ENCODE peak calls at places on chromosome 18, in eight cellular contexts. One of them, this sample, is unnamed.

GRCh38 chr18:34592961-34593382 is 117.1 kb upstream of the DTNA start:
- DNase-seq in A549: no peak
- DNase-seq in neural progenitor cell: peak; percentile 50
- DNase-seq in hepatocyte: peak; percentile 64
- DNase-seq in GM12878: no peak
- DNase-seq in GM23338: peak; percentile 75
- DNase-seq in PC-3: no peak
- DNase-seq in PC-9: no peak
- DNase-seq in this sample: peak; percentile 80

GRCh38 chr18:79621501-79621900 is 58.1 kb upstream of the CTDP1 start:
- DNase-seq in neural progenitor cell: no peak
- DNase-seq in GM12878: no peak
- DNase-seq in PC-9: no peak
- DNase-seq in GM23338: no peak
- DNase-seq in PC-3: no peak
- DNase-seq in A549: no peak
- DNase-seq in hepatocyte: no peak
- DNase-seq in this sample: no peak

GRCh38 chr18:25039781-25040180 is 312.2 kb downstream of the ZNF521 start:
- DNase-seq in PC-3: no peak
- DNase-seq in PC-9: no peak
- DNase-seq in hepatocyte: no peak
- DNase-seq in GM23338: no peak
- DNase-seq in neural progenitor cell: no peak
- DNase-seq in A549: no peak
- DNase-seq in GM12878: no peak
- DNase-seq in this sample: no peak

GRCh38 chr18:64981915-64982314 is 768.9 kb upstream of the CDH7 start:
- DNase-seq in GM23338: no peak
- DNase-seq in PC-3: no peak
- DNase-seq in neural progenitor cell: no peak
- DNase-seq in GM12878: no peak
- DNase-seq in A549: no peak
- DNase-seq in PC-9: no peak
- DNase-seq in hepatocyte: no peak
- DNase-seq in this sample: no peak

GRCh38 chr18:39959839-39960238 is 1995.2 kb upstream of the PIK3C3 start:
- DNase-seq in GM23338: no peak
- DNase-seq in GM12878: no peak
- DNase-seq in PC-3: peak; percentile 62
- DNase-seq in hepatocyte: no peak
- DNase-seq in A549: no peak
- DNase-seq in neural progenitor cell: no peak
- DNase-seq in PC-9: no peak
- DNase-seq in this sample: peak; percentile 31

GRCh38 chr18:10169064-10169562 is 255.3 kb downstream of the VAPA start:
- DNase-seq in GM23338: no peak
- DNase-seq in A549: no peak
- DNase-seq in neural progenitor cell: no peak
- DNase-seq in PC-3: peak; percentile 62
- DNase-seq in GM12878: no peak
- DNase-seq in hepatocyte: no peak
- DNase-seq in PC-9: no peak
- DNase-seq in this sample: peak; percentile 71

GRCh38 chr18:12008181-12008767 is 27.0 kb downstream of the IMPA2 start:
- DNase-seq in PC-3: no peak
- DNase-seq in GM12878: no peak
- DNase-seq in PC-9: no peak
- DNase-seq in A549: no peak
- DNase-seq in neural progenitor cell: no peak
- DNase-seq in hepatocyte: peak; percentile 69
- DNase-seq in GM23338: no peak
- DNase-seq in this sample: no peak

GRCh38 chr18:74463271-74463670 is 6.2 kb upstream of the DIPK1C start:
- DNase-seq in GM23338: no peak
- DNase-seq in neural progenitor cell: no peak
- DNase-seq in hepatocyte: no peak
- DNase-seq in A549: no peak
- DNase-seq in PC-9: no peak
- DNase-seq in GM12878: no peak
- DNase-seq in PC-3: no peak
- DNase-seq in this sample: no peak

GRCh38 chr18:73136134-73136533 is 268.3 kb upstream of the NETO1 start:
- DNase-seq in hepatocyte: peak; percentile 8
- DNase-seq in A549: no peak
- DNase-seq in neural progenitor cell: peak; percentile 8
- DNase-seq in GM12878: no peak
- DNase-seq in PC-3: peak; percentile 67
- DNase-seq in GM23338: peak; percentile 60
- DNase-seq in PC-9: no peak
- DNase-seq in this sample: peak; percentile 1

GRCh38 chr18:7177131-7177744 is 53.7 kb upstream of the LRRC30 start:
- DNase-seq in hepatocyte: peak; percentile 86
- DNase-seq in neural progenitor cell: peak; percentile 78
- DNase-seq in GM23338: peak; percentile 72
- DNase-seq in A549: peak; percentile 54
- DNase-seq in GM12878: no peak
- DNase-seq in PC-3: peak; percentile 66
- DNase-seq in PC-9: peak; percentile 19
- DNase-seq in this sample: peak; percentile 49

GRCh38 chr18:424071-424868 is 76.2 kb downstream of the COLEC12 start:
- DNase-seq in neural progenitor cell: no peak
- DNase-seq in GM23338: no peak
- DNase-seq in A549: no peak
- DNase-seq in hepatocyte: no peak
- DNase-seq in PC-3: no peak
- DNase-seq in PC-9: no peak
- DNase-seq in GM12878: no peak
- DNase-seq in this sample: no peak

GRCh38 chr18:69567813-69568488 is 167.3 kb downstream of the DOK6 start:
- DNase-seq in hepatocyte: no peak
- DNase-seq in GM23338: peak; percentile 59
- DNase-seq in neural progenitor cell: peak; percentile 25
- DNase-seq in PC-3: peak; percentile 75
- DNase-seq in A549: peak; percentile 16
- DNase-seq in GM12878: no peak
- DNase-seq in PC-9: peak; percentile 4
- DNase-seq in this sample: no peak

GRCh38 chr18:41655074-41655473 is 300.0 kb upstream of the PIK3C3 start:
- DNase-seq in GM23338: no peak
- DNase-seq in PC-9: no peak
- DNase-seq in PC-3: no peak
- DNase-seq in neural progenitor cell: no peak
- DNase-seq in GM12878: no peak
- DNase-seq in hepatocyte: peak; percentile 11
- DNase-seq in A549: no peak
- DNase-seq in this sample: no peak

GRCh38 chr18:4888251-4888650 is 308.8 kb downstream of the AKAIN1 start:
- DNase-seq in PC-9: no peak
- DNase-seq in neural progenitor cell: no peak
- DNase-seq in GM23338: no peak
- DNase-seq in hepatocyte: no peak
- DNase-seq in A549: no peak
- DNase-seq in PC-3: no peak
- DNase-seq in GM12878: no peak
- DNase-seq in this sample: no peak

GRCh38 chr18:21808185-21808584 is 67.6 kb downstream of the MIB1 start:
- DNase-seq in hepatocyte: no peak
- DNase-seq in PC-3: no peak
- DNase-seq in neural progenitor cell: no peak
- DNase-seq in GM23338: no peak
- DNase-seq in GM12878: no peak
- DNase-seq in A549: no peak
- DNase-seq in PC-9: no peak
- DNase-seq in this sample: no peak

GRCh38 chr18:55420665-55420964 is 167.4 kb downstream of the TCF4 start:
- DNase-seq in PC-3: no peak
- DNase-seq in A549: no peak
- DNase-seq in PC-9: no peak
- DNase-seq in neural progenitor cell: no peak
- DNase-seq in GM12878: no peak
- DNase-seq in GM23338: no peak
- DNase-seq in hepatocyte: no peak
- DNase-seq in this sample: no peak

GRCh38 chr18:55419939-55420664 is 167.9 kb downstream of the TCF4 start:
- DNase-seq in PC-9: no peak
- DNase-seq in A549: no peak
- DNase-seq in hepatocyte: no peak
- DNase-seq in GM12878: no peak
- DNase-seq in PC-3: no peak
- DNase-seq in neural progenitor cell: peak; percentile 46
- DNase-seq in GM23338: no peak
- DNase-seq in this sample: peak; percentile 52

GRCh38 chr18:55420977-55421611 is 166.9 kb downstream of the TCF4 start:
- DNase-seq in GM23338: no peak
- DNase-seq in PC-9: no peak
- DNase-seq in hepatocyte: no peak
- DNase-seq in neural progenitor cell: no peak
- DNase-seq in GM12878: no peak
- DNase-seq in A549: no peak
- DNase-seq in PC-3: no peak
- DNase-seq in this sample: no peak

GRCh38 chr18:55422456-55423185 is 165.4 kb downstream of the TCF4 start:
- DNase-seq in PC-3: no peak
- DNase-seq in A549: no peak
- DNase-seq in GM23338: no peak
- DNase-seq in PC-9: no peak
- DNase-seq in neural progenitor cell: no peak
- DNase-seq in GM12878: no peak
- DNase-seq in hepatocyte: no peak
- DNase-seq in this sample: peak; percentile 66

GRCh38 chr18:55421612-55422381 is 166.2 kb downstream of the TCF4 start:
- DNase-seq in GM23338: no peak
- DNase-seq in PC-3: no peak
- DNase-seq in hepatocyte: no peak
- DNase-seq in A549: no peak
- DNase-seq in GM12878: no peak
- DNase-seq in PC-9: no peak
- DNase-seq in neural progenitor cell: no peak
- DNase-seq in this sample: peak; percentile 53
- H3K27ac ChIP-seq in GM23338: no peak overlapping the region
- H3K27ac ChIP-seq in PC-3: no peak overlapping the region
- H3K27ac ChIP-seq in hepatocyte: peak overlapping the region; percentile 12
- H3K27ac ChIP-seq in A549: no peak overlapping the region
- H3K27ac ChIP-seq in GM12878: no peak overlapping the region
- H3K27ac ChIP-seq in PC-9: no peak overlapping the region
- H3K27ac ChIP-seq in neural progenitor cell: peak overlapping the region; percentile 71
- H3K27ac ChIP-seq in this sample: peak overlapping the region; percentile 60

GRCh38 chr18:59067873-59068272 is 71.8 kb upstream of the SEC11C start:
- DNase-seq in PC-3: peak; percentile 56
- DNase-seq in GM12878: no peak
- DNase-seq in PC-9: no peak
- DNase-seq in hepatocyte: peak; percentile 45
- DNase-seq in A549: peak; percentile 59
- DNase-seq in neural progenitor cell: peak; percentile 30
- DNase-seq in GM23338: peak; percentile 73
- DNase-seq in this sample: no peak
- TF ChIP-seq CTCF in PC-3: peak; percentile 74
- TF ChIP-seq CTCF in GM12878: peak; percentile 55
- TF ChIP-seq CTCF in PC-9: peak; percentile 67
- TF ChIP-seq CTCF in hepatocyte: peak; percentile 49
- TF ChIP-seq CTCF in A549: peak; percentile 47
- TF ChIP-seq CTCF in neural progenitor cell: peak; percentile 49
- TF ChIP-seq CTCF in GM23338: peak; percentile 74
- TF ChIP-seq CTCF in this sample: peak; percentile 67

GRCh38 chr18:76347341-76347740 is 147.7 kb downstream of the ZNF516 start:
- DNase-seq in GM12878: no peak
- DNase-seq in PC-3: no peak
- DNase-seq in GM23338: no peak
- DNase-seq in A549: no peak
- DNase-seq in hepatocyte: no peak
- DNase-seq in PC-9: no peak
- DNase-seq in neural progenitor cell: no peak
- DNase-seq in this sample: no peak

GRCh38 chr18:76346490-76347130 is 148.4 kb downstream of the ZNF516 start:
- DNase-seq in GM23338: no peak
- DNase-seq in hepatocyte: no peak
- DNase-seq in GM12878: no peak
- DNase-seq in PC-3: no peak
- DNase-seq in A549: no peak
- DNase-seq in neural progenitor cell: no peak
- DNase-seq in PC-9: no peak
- DNase-seq in this sample: no peak

GRCh38 chr18:76349067-76349715 is 145.9 kb downstream of the ZNF516 start:
- DNase-seq in GM12878: no peak
- DNase-seq in PC-9: peak; percentile 54
- DNase-seq in neural progenitor cell: peak; percentile 87
- DNase-seq in GM23338: peak; percentile 92
- DNase-seq in A549: peak; percentile 64
- DNase-seq in PC-3: peak; percentile 82
- DNase-seq in hepatocyte: peak; percentile 84
- DNase-seq in this sample: peak; percentile 36

GRCh38 chr18:76350134-76351025 is 144.7 kb downstream of the ZNF516 start:
- DNase-seq in PC-9: no peak
- DNase-seq in PC-3: no peak
- DNase-seq in neural progenitor cell: no peak
- DNase-seq in GM23338: peak; percentile 18
- DNase-seq in GM12878: no peak
- DNase-seq in A549: no peak
- DNase-seq in hepatocyte: no peak
- DNase-seq in this sample: no peak

DNA sequence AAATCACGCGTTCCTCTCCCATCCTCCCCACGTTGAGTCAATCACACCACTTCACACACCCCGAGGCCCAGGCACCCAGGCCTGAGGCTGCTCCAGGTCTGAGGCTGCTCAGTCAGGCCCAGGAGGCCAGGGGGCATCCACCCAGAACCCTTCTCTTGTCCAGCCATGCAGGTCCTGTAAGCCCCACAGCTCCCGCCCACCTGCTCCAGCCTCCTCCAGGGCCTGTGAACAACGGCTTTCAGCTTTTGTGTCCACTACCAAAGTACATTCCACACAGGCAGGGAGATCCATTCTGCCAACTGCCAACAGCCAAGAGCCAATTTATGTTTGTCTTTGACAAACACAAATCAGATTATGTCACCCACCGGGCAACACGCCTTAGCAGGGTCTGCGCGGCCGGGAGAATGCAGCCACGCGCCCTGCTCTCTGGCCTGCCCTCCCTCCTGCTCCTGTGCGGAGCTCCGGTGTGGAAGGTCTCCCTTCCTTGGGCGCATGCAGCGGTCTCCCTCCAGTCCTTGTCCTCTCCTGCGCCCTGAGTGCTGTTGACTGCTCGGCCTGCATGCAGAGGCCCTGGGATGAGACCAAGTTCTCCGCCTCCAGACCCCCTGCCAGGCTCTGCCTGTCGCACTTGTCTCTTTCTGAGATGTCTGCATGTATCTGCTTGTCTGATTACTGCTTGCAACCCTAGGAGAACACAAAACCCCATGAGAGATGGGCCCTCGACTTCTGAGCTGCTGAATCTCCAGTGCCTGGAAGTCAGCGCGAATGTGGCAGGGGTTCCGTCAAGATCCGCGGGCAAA is 146.6 kb downstream of the ZNF516 start:
- DNase-seq in PC-3: peak; percentile 8
- DNase-seq in GM12878: no peak
- DNase-seq in PC-9: no peak
- DNase-seq in A549: no peak
- DNase-seq in GM23338: no peak
- DNase-seq in hepatocyte: no peak
- DNase-seq in neural progenitor cell: peak; percentile 39
- DNase-seq in this sample: no peak
- H3K4me2 ChIP-seq in PC-3: peak overlapping the region; percentile 77
- H3K4me2 ChIP-seq in GM12878: peak overlapping the region; percentile 14
- H3K4me2 ChIP-seq in PC-9: no peak overlapping the region
- H3K4me2 ChIP-seq in A549: peak overlapping the region; percentile 63
- H3K4me2 ChIP-seq in GM23338: peak overlapping the region; percentile 61
- H3K4me2 ChIP-seq in hepatocyte: peak overlapping the region; percentile 73
- H3K4me2 ChIP-seq in neural progenitor cell: peak overlapping the region; percentile 46
- H3K4me2 ChIP-seq in this sample: peak overlapping the region; percentile 75

GRCh38 chr18:3405713-3406112 is 44.3 kb upstream of the TGIF1 start:
- DNase-seq in GM23338: no peak
- DNase-seq in A549: no peak
- DNase-seq in hepatocyte: no peak
- DNase-seq in neural progenitor cell: no peak
- DNase-seq in PC-9: no peak
- DNase-seq in PC-3: no peak
- DNase-seq in GM12878: no peak
- DNase-seq in this sample: no peak
- H3K27ac ChIP-seq in GM23338: no peak overlapping the region
- H3K27ac ChIP-seq in A549: no peak overlapping the region
- H3K27ac ChIP-seq in hepatocyte: no peak overlapping the region
- H3K27ac ChIP-seq in neural progenitor cell: no peak overlapping the region
- H3K27ac ChIP-seq in PC-9: no peak overlapping the region
- H3K27ac ChIP-seq in PC-3: no peak overlapping the region
- H3K27ac ChIP-seq in GM12878: no peak overlapping the region
- H3K27ac ChIP-seq in this sample: no peak overlapping the region